ENCODE peak calls at places on chromosomes 12 and 14, in eight cellular contexts. Y is astrocyte; S is CD8-positive, alpha-beta T cell; B is CD8-positive, alpha-beta memory T cell; R is fibroblast of lung; A is K562; F is aorta; U is mesendoderm. D is an unnamed sample.

GRCh38 chr12:111628505-111629260 is 29.6 kb upstream of the ATXN2 start:
- DNase-seq in A (no peak), S (no peak), U (no peak), R (no peak), B (no peak), F (no peak), Y (no peak), D (no peak)

GRCh38 chr12:28775556-28775955 is 373.5 kb upstream of the FAR2 start:
- DNase-seq in S (no peak), U (no peak), Y (no peak), B (no peak), R (no peak), F (no peak), A (no peak), D (no peak)

GRCh38 chr12:51695241-51696010 is 104.4 kb downstream of the SCN8A start:
- DNase-seq in F (no peak), R (peak; percentile 32), U (peak; percentile 4), B (no peak), S (no peak), Y (peak; percentile 10), A (no peak), D (no peak)

GRCh38 chr14:76510255-76510654 is 134.3 kb downstream of the ESRRB start:
- DNase-seq in R (no peak), B (no peak), F (no peak), S (no peak), A (no peak), Y (no peak), U (peak; percentile 36), D (no peak)

GRCh38 chr12:116529048-116529447 is 30.1 kb upstream of the MAP1LC3B2 start:
- DNase-seq in S (no peak), R (peak; percentile 91), U (no peak), B (no peak), Y (peak; percentile 91), A (no peak), F (no peak), D (no peak)

GRCh38 chr14:36857136-36857535 is 195.5 kb downstream of the PAX9 start:
- DNase-seq in F (no peak), A (no peak), R (no peak), Y (no peak), B (no peak), S (no peak), U (no peak), D (no peak)

GRCh38 chr12:100141666-100141997 is 1.0 kb downstream of the BLTP3B start:
- DNase-seq in R (peak; percentile 92), F (no peak), B (no peak), A (peak; percentile 12), S (no peak), U (peak; percentile 28), Y (peak; percentile 90), D (peak; percentile 75)

GRCh38 chr12:124681779-124682391 is 114.5 kb upstream of the NCOR2 start:
- DNase-seq in B (no peak), F (peak; percentile 84), S (no peak), A (no peak), U (peak; percentile 59), R (peak; percentile 84), Y (peak; percentile 82), D (no peak)

GRCh38 chr12:84789184-84789583 is 123.4 kb downstream of the SLC6A15 start:
- DNase-seq in Y (no peak), U (no peak), S (no peak), R (no peak), A (no peak), F (no peak), B (no peak), D (no peak)

GRCh38 chr14:97065305-97066067 is 268.3 kb downstream of the VRK1 start:
- DNase-seq in A (no peak), F (no peak), R (no peak), Y (no peak), B (no peak), S (no peak), U (no peak), D (no peak)

GRCh38 chr14:36059531-36059930 is 117.0 kb downstream of the PTCSC3 start:
- DNase-seq in B (no peak), Y (no peak), F (no peak), U (no peak), A (no peak), S (no peak), R (no peak), D (no peak)

GRCh38 chr14:32354716-32355115 is 25.6 kb downstream of the AKAP6 start:
- DNase-seq in R (no peak), B (no peak), A (no peak), U (no peak), F (no peak), S (no peak), Y (no peak), D (no peak)

GRCh38 chr12:91563011-91563410 is 380.4 kb upstream of the DCN start:
- DNase-seq in B (no peak), R (no peak), F (no peak), A (no peak), Y (no peak), U (no peak), S (no peak), D (no peak)

GRCh38 chr14:83255015-83255726 is 1721.5 kb upstream of the SEL1L start:
- DNase-seq in R (no peak), U (no peak), S (no peak), A (no peak), Y (no peak), B (no peak), F (no peak), D (no peak)

GRCh38 chr12:124906606-124907261 is 7.7 kb downstream of the UBC start:
- DNase-seq in S (peak; percentile 91), Y (peak; percentile 75), B (peak; percentile 86), F (peak; percentile 85), A (peak; percentile 72), U (peak; percentile 96), R (peak; percentile 85), D (peak; percentile 91)

GRCh38 chr14:67886221-67886620 is 66.6 kb downstream of the RAD51B start:
- DNase-seq in A (no peak), R (no peak), U (no peak), S (no peak), Y (no peak), F (no peak), B (no peak), D (no peak)

GRCh38 chr14:99199854-99200653 is 71.9 kb downstream of the BCL11B start:
- DNase-seq in F (no peak), R (no peak), B (no peak), A (no peak), S (no peak), U (no peak), Y (no peak), D (no peak)

GRCh38 chr14:102523200-102524025 is 13.8 kb upstream of the ANKRD9 start:
- DNase-seq in A (no peak), U (no peak), R (no peak), Y (no peak), B (no peak), F (no peak), S (no peak), D (no peak)

GRCh38 chr12:115932073-115932472 is 345.4 kb downstream of the MED13L start:
- DNase-seq in R (no peak), S (no peak), B (no peak), F (no peak), Y (no peak), U (no peak), A (peak; percentile 21), D (no peak)

GRCh38 chr12:65825573-65826512 is 1.6 kb downstream of the HMGA2 start:
- DNase-seq in A (no peak), Y (peak; percentile 53), S (no peak), R (peak; percentile 63), F (peak; percentile 81), B (no peak), U (peak; percentile 73), D (peak; percentile 2)

GRCh38 chr12:47190271-47190750 is 110.6 kb upstream of the AMIGO2 start:
- DNase-seq in A (no peak), B (no peak), Y (peak; percentile 78), F (no peak), R (peak; percentile 86), S (peak; percentile 25), U (peak; percentile 60), D (no peak)

DNA sequence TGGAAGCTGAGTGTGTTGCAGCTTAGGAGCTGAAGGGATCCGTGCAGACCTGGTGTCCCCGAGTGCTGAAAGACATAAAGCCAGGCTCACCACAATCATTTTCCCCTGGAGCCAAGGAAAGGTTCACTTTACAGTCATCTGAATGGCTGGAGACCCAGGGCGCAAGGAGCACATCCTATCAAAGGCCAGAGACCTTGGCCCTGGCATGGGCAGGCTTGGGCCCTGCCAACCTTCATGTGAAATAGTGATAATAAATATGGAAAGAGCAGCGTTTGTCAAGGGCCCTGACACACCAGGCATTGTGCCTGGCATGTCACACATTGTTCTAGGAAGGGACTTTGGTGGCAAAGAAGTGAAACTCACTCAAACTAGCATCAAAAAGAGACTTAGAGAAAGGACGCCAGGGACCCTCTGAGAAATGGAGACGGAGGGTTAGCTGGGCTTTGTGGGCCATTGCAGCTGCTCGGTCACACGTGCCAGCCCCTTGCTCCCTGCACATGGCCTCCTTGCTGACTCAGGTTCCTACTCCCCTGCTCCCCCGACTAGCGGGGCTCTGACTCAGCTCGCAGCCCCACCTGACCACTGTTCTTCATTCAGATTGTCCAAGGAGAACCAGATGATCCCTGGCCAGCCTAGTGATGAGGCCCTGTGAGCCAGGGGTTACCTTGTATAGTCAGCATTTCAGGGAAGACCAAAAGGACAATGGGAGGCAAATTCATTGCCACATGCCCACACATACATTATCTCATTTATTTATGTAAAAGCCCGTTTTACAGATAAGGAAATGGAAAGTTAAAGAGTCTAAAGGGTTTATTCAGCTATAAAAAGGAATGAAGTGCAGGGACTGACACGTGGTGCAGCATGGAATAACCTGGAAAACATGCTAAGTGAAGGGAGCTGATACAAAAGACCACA is 103.6 kb downstream of the LGMN start:
- DNase-seq in A (no peak), Y (no peak), R (no peak), B (no peak), U (no peak), F (peak; percentile 49), S (no peak), D (no peak)
- H3K27ac ChIP-seq in A (no peak overlapping the region), Y (peak overlapping the region; percentile 6), R (peak overlapping the region; percentile 45), B (no peak overlapping the region), U (no peak overlapping the region), F (peak overlapping the region; percentile 49), S (no peak overlapping the region), D (no peak overlapping the region)

GRCh38 chr12:108839890-108840230 is 17.5 kb downstream of the SSH1 start:
- DNase-seq in F (no peak), Y (no peak), A (no peak), R (peak; percentile 48), B (no peak), U (no peak), S (no peak), D (no peak)
- H3K4me3 ChIP-seq in F (no peak overlapping the region), Y (no peak overlapping the region), A (no peak overlapping the region), R (no peak overlapping the region), B (no peak overlapping the region), U (no peak overlapping the region), S (no peak overlapping the region), D (no peak overlapping the region)

GRCh38 chr12:105352940-105353635 is 22.6 kb downstream of the C12orf75 start:
- DNase-seq in Y (no peak), S (no peak), F (no peak), B (no peak), U (peak; percentile 64), A (peak; percentile 64), R (peak; percentile 50), D (no peak)
- H3K27ac ChIP-seq in Y (no peak overlapping the region), S (no peak overlapping the region), F (peak overlapping the region; percentile 90), B (no peak overlapping the region), U (no peak overlapping the region), A (no peak overlapping the region), R (no peak overlapping the region), D (no peak overlapping the region)

DNA sequence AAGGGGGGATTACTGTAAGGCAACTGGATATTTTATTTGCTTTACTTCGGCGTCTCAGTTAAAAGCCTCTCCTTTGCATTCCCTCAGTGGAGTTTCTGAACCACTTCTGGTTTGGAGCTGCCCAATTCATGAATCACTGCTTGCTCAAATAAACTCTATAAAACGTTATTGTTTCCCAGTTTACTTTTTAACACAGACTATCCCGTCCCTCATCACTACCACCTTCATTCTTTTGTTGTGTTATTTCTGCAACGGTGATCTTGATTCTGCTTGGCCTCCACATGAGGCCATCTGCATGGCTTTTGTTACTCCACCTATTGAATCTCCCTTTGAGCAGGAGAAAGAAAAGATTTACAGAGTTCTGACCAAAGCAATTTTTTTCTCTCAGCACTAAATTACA is 104.0 kb upstream of the PLEKHA5 start:
- DNase-seq in R (no peak), F (no peak), S (no peak), B (no peak), Y (no peak), A (no peak), U (no peak), D (no peak)
- H3K4me3 ChIP-seq in R (no peak overlapping the region), F (no peak overlapping the region), S (no peak overlapping the region), B (no peak overlapping the region), Y (no peak overlapping the region), A (no peak overlapping the region), U (no peak overlapping the region), D (no peak overlapping the region)

D was measured in CD4-positive, CD25-positive, alpha-beta regulatory T cell.